ENCODE peak calls at places on chromosomes 3 and 15, in ten cellular contexts. M is progenitor cell of endocrine pancreas, G is ovary, O is colonic mucosa, K is thoracic aorta, I is lower lobe of right lung, N is hepatocyte, S is heart right ventricle, Q is bronchial epithelial cell, A is body of pancreas. Y is an unnamed sample.
A peak's percentile ranks its signal among the peaks of the same experiment; 100 is the strongest.

GRCh38 chr15:63374686-63375520 is 6.7 kb downstream of the CA12 start:
- DNase-seq in A (no peak), Q (peak; percentile 71), M (no peak), K (no peak), O (no peak), G (no peak), S (no peak), I (peak; percentile 71), N (peak; percentile 43), Y (peak; percentile 64)

GRCh38 chr3:37543692-37544091 is 318.0 kb upstream of the CTDSPL start:
- DNase-seq in S (no peak), G (no peak), K (no peak), Q (peak; percentile 10), I (no peak), O (no peak), A (no peak), M (no peak), N (no peak), Y (no peak)

GRCh38 chr15:63449711-63450110 is 54.7 kb upstream of the USP3 start:
- DNase-seq in Q (no peak), G (no peak), N (peak; percentile 47), I (no peak), S (no peak), M (no peak), K (no peak), A (no peak), O (peak; percentile 65), Y (no peak)

GRCh38 chr3:82633319-82633718 is 871.9 kb upstream of the GBE1 start:
- DNase-seq in I (no peak), S (no peak), O (no peak), M (no peak), Q (no peak), A (no peak), N (no peak), G (no peak), K (no peak), Y (no peak)

GRCh38 chr15:69893863-69894262 is 203.9 kb downstream of the TLE3 start:
- DNase-seq in A (no peak), S (peak; percentile 22), Q (no peak), N (peak; percentile 36), K (peak; percentile 11), M (no peak), O (peak; percentile 35), I (no peak), G (no peak), Y (no peak)

GRCh38 chr3:78177780-78178179 is 1137.9 kb downstream of the ROBO2 start:
- DNase-seq in S (no peak), Q (peak; percentile 47), O (no peak), K (no peak), I (no peak), M (no peak), N (no peak), G (no peak), A (no peak), Y (no peak)

GRCh38 chr3:183815565-183815943 is 9.8 kb downstream of the MAP6D1 start:
- DNase-seq in N (no peak), S (no peak), K (no peak), O (no peak), Q (no peak), M (no peak), I (no peak), A (no peak), G (no peak), Y (no peak)

GRCh38 chr3:146091397-146091796 is 69.6 kb downstream of the PLOD2 start:
- DNase-seq in S (no peak), N (no peak), K (no peak), Q (no peak), G (no peak), A (no peak), M (no peak), I (no peak), O (no peak), Y (no peak)

GRCh38 chr15:30906366-30906765 is 2.7 kb downstream of the FAN1 start:
- DNase-seq in N (peak; percentile 22), O (peak; percentile 63), I (no peak), S (no peak), Q (no peak), A (no peak), G (no peak), K (no peak), M (no peak), Y (no peak)

GRCh38 chr15:30904812-30905211 is 1.1 kb downstream of the FAN1 start:
- DNase-seq in O (no peak), M (no peak), S (no peak), Q (no peak), N (no peak), A (no peak), I (no peak), K (no peak), G (no peak), Y (no peak)

GRCh38 chr15:30901889-30902288 is 1.8 kb upstream of the FAN1 start:
- DNase-seq in Q (no peak), K (no peak), A (no peak), G (no peak), M (no peak), I (no peak), N (no peak), O (no peak), S (no peak), Y (no peak)

GRCh38 chr15:30903497-30904187 is at the start of gene FAN1:
- DNase-seq in M (peak; percentile 78), S (peak; percentile 88), Q (peak; percentile 84), G (peak; percentile 81), K (peak; percentile 54), I (peak; percentile 91), N (peak; percentile 92), O (peak; percentile 94), A (peak; percentile 90), Y (peak; percentile 79)

GRCh38 chr15:30905821-30906220 is 2.1 kb downstream of the FAN1 start:
- DNase-seq in Q (no peak), G (no peak), I (no peak), A (no peak), K (no peak), N (no peak), M (no peak), O (peak; percentile 63), S (no peak), Y (no peak)
- TF ChIP-seq CTCF in Q (no peak), G (no peak), I (no peak), A (no peak), K (no peak), N (peak; percentile 38), M (no peak), O (peak; percentile 17), S (no peak), Y (no peak)

GRCh38 chr3:79419222-79419621 is 348.6 kb downstream of the ROBO1 start:
- DNase-seq in N (peak; percentile 7), M (no peak), I (no peak), O (no peak), S (no peak), G (no peak), Q (peak; percentile 27), A (no peak), K (no peak), Y (no peak)

GRCh38 chr3:79410617-79411016 is 357.2 kb downstream of the ROBO1 start:
- DNase-seq in G (no peak), N (no peak), M (no peak), A (no peak), Q (no peak), S (no peak), O (no peak), K (no peak), I (no peak), Y (no peak)

GRCh38 chr3:79414035-79414434 is 353.8 kb downstream of the ROBO1 start:
- DNase-seq in K (no peak), O (no peak), I (no peak), G (no peak), A (no peak), Q (no peak), N (no peak), M (no peak), S (no peak), Y (no peak)

GRCh38 chr3:79415351-79415750 is 352.4 kb downstream of the ROBO1 start:
- DNase-seq in I (no peak), A (no peak), Q (no peak), K (no peak), S (no peak), O (no peak), G (no peak), N (no peak), M (no peak), Y (no peak)

DNA sequence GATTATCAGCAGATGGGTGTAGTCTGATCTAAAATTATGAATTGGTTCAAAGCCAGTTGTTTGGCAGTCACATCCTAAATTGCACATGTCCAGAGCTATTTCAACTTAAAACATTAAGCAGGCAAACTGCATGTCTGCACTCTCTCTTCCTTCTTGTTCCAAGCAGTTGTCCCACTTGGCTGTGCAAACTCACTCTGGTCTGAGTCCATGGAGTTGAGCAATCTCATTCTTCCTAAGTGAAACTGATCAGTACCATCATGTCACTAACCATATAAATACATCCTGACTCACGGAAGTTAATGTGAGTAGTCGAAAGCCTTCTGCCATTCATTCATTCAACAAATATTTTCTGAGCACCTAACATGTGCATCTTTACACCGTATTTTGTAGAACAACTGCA is 353.0 kb downstream of the ROBO1 start:
- DNase-seq in K (no peak), I (no peak), S (no peak), Q (peak; percentile 74), A (peak; percentile 20), O (peak; percentile 19), M (no peak), G (no peak), N (no peak), Y (no peak)
- TF ChIP-seq CTCF in K (no peak), I (no peak), S (no peak), Q (no peak), A (no peak), O (no peak), M (no peak), G (no peak), N (no peak), Y (no peak)

DNA sequence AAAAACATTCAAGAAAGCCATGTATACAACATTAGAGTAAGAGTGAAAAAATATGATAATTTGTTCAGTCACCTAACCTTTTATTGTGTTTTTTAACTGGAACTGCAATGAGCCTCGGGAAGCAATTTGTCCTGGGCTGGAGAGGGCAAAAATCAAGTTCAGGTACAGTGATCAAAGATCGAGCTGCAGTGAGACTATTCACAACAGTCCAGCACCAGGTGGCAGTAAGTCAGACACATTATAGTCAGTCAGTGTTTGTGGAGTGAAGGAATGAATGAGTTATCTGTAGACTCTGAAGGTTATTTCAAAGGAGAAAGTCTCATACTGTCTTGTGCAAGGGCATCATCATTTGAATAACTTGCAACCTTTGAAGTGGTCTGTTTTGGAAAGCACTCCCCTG is 116.6 kb downstream of the CHDH start:
- DNase-seq in S (no peak), K (no peak), N (peak; percentile 39), I (no peak), A (no peak), Q (peak; percentile 27), O (no peak), M (no peak), G (no peak), Y (no peak)
- TF ChIP-seq CTCF in S (no peak), K (no peak), N (peak; percentile 36), I (no peak), A (no peak), Q (peak; percentile 35), O (peak; percentile 13), M (no peak), G (no peak), Y (no peak)

DNA sequence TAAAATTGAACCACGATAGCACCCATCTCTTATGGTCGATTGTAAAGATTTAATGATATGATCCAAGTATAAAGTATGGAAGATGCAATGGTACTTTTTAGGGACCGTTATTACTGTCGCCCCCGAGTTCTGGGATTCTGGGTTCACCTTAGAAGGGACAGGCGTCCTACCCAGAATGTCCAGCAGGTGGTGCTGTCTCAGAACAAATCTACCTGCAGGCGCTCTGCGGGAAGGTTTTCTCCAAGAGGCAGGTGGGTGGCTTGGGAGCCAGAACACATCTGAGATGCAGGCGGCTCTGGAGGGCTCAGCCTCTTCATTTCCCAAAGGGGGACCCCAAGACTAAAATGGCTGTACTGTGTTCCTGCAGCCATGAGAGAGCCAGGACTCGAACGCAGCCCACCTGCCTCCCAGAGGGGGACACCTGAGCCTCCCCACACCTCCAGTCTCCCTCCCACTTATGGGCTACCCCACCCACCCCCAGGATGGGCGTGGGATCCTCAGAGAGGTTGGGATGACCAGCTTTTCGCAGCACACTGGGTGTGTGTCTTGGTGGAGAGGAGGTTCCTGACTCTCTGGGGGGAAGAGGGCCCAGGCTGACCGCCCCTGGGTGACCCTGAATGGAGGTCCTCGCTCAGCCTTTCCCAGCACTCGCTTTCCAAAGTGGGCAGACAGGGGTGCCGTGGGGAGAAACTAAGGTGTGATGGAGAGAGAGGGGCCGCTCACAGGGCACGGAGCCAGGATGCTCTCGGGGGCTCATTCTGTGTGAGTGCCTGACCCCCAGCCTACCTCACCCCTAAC is 28.1 kb upstream of the CORO2B start:
- DNase-seq in N (peak; percentile 88), A (peak; percentile 79), M (peak; percentile 78), S (peak; percentile 72), G (peak; percentile 83), I (peak; percentile 76), Q (peak; percentile 45), O (peak; percentile 77), K (no peak), Y (no peak)
- TF ChIP-seq CTCF in N (peak; percentile 88), A (peak; percentile 74), M (peak; percentile 92), S (peak; percentile 96), G (peak; percentile 84), I (peak; percentile 92), Q (peak; percentile 88), O (peak; percentile 92), K (peak; percentile 97), Y (peak; percentile 75)